ENCODE peak calls at places on chromosomes 7 and 10, in five cellular contexts. D, Q, O, A and U are unnamed samples.

GRCh38 chr10:33145451-33146188 is 187.6 kb upstream of the ITGB1 start:
- DNase-seq in D (no peak), Q (peak), O (no peak), A (no peak), U (no peak)

GRCh38 chr10:101189461-101190401 is 39.5 kb downstream of the LBX1 start:
- DNase-seq in D (no peak), Q (no peak), O (no peak), A (no peak), U (no peak)

GRCh38 chr10:26621243-26621888 is 76.1 kb upstream of the PDSS1 start:
- DNase-seq in D (no peak), Q (no peak), O (no peak), A (no peak), U (peak)

GRCh38 chr10:113381906-113382562 is 170.8 kb upstream of the HABP2 start:
- DNase-seq in D (no peak), Q (no peak), O (no peak), A (peak), U (no peak)

GRCh38 chr10:3764626-3765375 is 20.2 kb downstream of the KLF6 start:
- DNase-seq in D (peak), Q (no peak), O (no peak), A (no peak), U (no peak)

GRCh38 chr10:11539191-11539868 is 72.1 kb downstream of the USP6NL start:
- DNase-seq in D (no peak), Q (no peak), O (no peak), A (no peak), U (peak)

GRCh38 chr10:15738237-15738928 is 18.7 kb upstream of the ITGA8 start:
- DNase-seq in D (no peak), Q (no peak), O (no peak), A (peak), U (no peak)

GRCh38 chr10:129642427-129642826 is 175.4 kb downstream of the MGMT start:
- DNase-seq in D (no peak), Q (no peak), O (no peak), A (no peak), U (peak)

GRCh38 chr10:77287647-77288120 is 349.9 kb downstream of the KCNMA1 start:
- DNase-seq in D (no peak), Q (no peak), O (peak), A (no peak), U (no peak)

GRCh38 chr7:149669121-149669818 is 104.1 kb downstream of the ZNF467 start:
- DNase-seq in D (no peak), Q (no peak), O (no peak), A (no peak), U (no peak)

GRCh38 chr7:30920584-30921539 is 9.2 kb downstream of the AQP1 start:
- DNase-seq in D (peak), Q (no peak), O (peak), A (peak), U (peak)

GRCh38 chr7:30917216-30917893 is 5.7 kb downstream of the AQP1 start:
- DNase-seq in D (no peak), Q (no peak), O (no peak), A (no peak), U (no peak)

GRCh38 chr7:30916767-30917166 is 5.1 kb downstream of the AQP1 start:
- DNase-seq in D (no peak), Q (no peak), O (no peak), A (no peak), U (no peak)

GRCh38 chr7:30920021-30920583 is 8.4 kb downstream of the AQP1 start:
- DNase-seq in D (peak), Q (no peak), O (peak), A (no peak), U (no peak)

DNA sequence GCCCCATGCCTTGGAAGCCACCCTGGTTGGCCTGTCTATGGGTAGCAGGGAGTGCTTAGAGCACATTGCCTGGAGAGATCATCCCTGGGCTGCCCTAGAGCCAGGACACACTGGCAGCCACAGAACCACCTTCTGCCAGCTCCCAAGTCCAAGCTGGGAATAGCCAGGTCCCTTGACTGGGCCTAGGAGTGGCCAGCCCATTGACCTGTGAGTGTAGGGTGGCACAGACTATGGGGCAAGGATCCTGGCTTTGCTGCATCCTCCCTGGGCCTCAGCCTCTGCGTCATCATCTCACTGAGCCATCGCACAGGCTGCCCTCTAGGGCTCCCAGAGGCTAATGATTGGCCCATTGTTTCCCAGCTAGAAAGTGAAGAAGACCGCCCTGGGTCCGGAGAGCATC is 7.0 kb downstream of the AQP1 start:
- DNase-seq in D (no peak), Q (no peak), O (peak), A (no peak), U (no peak)
- TF ChIP-seq CTCF in D (no peak), Q (no peak), O (no peak), A (no peak), U (no peak)

GRCh38 chr10:115866174-115866573 is 406.8 kb downstream of the GFRA1 start:
- DNase-seq in D (no peak), Q (no peak), O (no peak), A (no peak), U (no peak)
- H3K27ac ChIP-seq in D (no peak), Q (no peak), O (no peak), A (no peak), U (no peak)

GRCh38 chr7:116234517-116235200 is 24.3 kb downstream of the TES start:
- DNase-seq in D (no peak), Q (no peak), O (no peak), A (no peak), U (no peak)
- TF ChIP-seq CTCF in D (no peak), Q (no peak), O (no peak), A (no peak), U (no peak)

GRCh38 chr7:51352174-51353145 is 35.9 kb upstream of the COBL start:
- DNase-seq in D (no peak), Q (no peak), O (no peak), A (no peak), U (no peak)
- H3K27ac ChIP-seq in D (no peak), Q (no peak), O (no peak), A (no peak), U (no peak)

GRCh38 chr10:103276941-103277712 is at the start of gene INA:
- DNase-seq in D (no peak), Q (no peak), O (no peak), A (no peak), U (peak)
- TF ChIP-seq CTCF in D (no peak), Q (no peak), O (no peak), A (no peak), U (peak)

GRCh38 chr7:127588697-127589482 is 679 bp downstream of the ARF5 start:
- DNase-seq in D (peak), Q (peak), O (peak), A (peak), U (peak)
- H3K27ac ChIP-seq in D (peak), Q (peak), O (peak), A (peak), U (peak)

GRCh38 chr7:133837248-133837647 is 289.9 kb upstream of the LRGUK start:
- DNase-seq in D (no peak), Q (no peak), O (no peak), A (no peak), U (no peak)
- TF ChIP-seq CTCF in D (no peak), Q (no peak), O (no peak), A (no peak), U (no peak)

DNA sequence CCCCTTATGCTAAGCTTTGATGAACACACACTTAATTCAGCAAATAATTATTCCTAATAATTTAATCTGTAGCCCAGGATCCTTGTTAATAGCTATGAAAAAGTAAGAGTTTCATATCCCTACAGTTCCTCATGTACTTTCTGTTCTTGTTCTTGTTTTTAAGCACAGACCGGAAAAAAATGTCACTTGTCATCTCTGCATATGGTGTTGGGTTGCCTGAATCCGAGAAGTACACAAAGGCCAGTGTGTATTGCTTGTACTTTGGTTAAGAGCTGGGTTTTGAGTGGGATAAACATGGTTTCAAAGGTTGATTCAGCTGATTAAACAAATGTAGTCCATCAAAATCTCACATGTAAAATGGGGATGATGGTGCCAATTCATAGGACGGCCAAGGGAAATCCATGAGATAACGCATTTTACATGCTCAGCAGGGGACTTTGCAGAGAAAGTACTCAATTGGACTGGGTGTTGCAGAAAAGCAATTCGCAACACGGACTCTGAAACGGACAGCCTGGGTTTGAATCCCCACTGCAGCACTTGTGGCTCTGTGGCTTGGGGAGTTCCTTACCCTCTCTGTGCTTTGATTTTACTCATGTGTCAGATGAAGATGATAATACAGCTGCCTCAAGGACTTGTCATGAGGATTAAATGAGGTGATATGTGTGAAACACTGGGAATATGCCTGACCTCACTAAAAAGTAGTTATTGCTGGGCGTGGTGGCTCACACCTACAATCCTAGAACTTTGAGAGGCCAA is 71.7 kb downstream of the MAP3K8 start:
- DNase-seq in D (no peak), Q (no peak), O (no peak), A (no peak), U (no peak)
- H3K27ac ChIP-seq in D (peak), Q (peak), O (no peak), A (no peak), U (no peak)

GRCh38 chr7:128037081-128037480 is 5.8 kb upstream of the LRRC4 start:
- DNase-seq in D (no peak), Q (no peak), O (no peak), A (no peak), U (no peak)

GRCh38 chr7:128037880-128038619 is 6.8 kb upstream of the LRRC4 start:
- DNase-seq in D (no peak), Q (no peak), O (no peak), A (no peak), U (no peak)

GRCh38 chr7:128036226-128036940 is 5.1 kb upstream of the LRRC4 start:
- DNase-seq in D (no peak), Q (no peak), O (no peak), A (no peak), U (no peak)

GRCh38 chr7:128034830-128035229 is 3.6 kb upstream of the LRRC4 start:
- DNase-seq in D (no peak), Q (no peak), O (no peak), A (no peak), U (no peak)

GRCh38 chr7:128035712-128036111 is 4.5 kb upstream of the LRRC4 start:
- DNase-seq in D (no peak), Q (no peak), O (no peak), A (no peak), U (no peak)
- TF ChIP-seq CTCF in D (peak), Q (peak), O (peak), A (peak), U (no peak)